ENCODE peak calls at places on chromosomes 2 and 18, in six cellular contexts. W is endothelial cell of umbilical vein, L is A549, A is GM12878, B is NB4, P is HepG2. R is an unnamed sample.

GRCh38 chr18:63237911-63238710 is 81.5 kb downstream of the BCL2 start:
- DNase-seq in W (peak), L (peak), A (no peak), B (no peak), P (peak), R (no peak)

GRCh38 chr18:38545071-38545470 is 979.5 kb upstream of the CELF4 start:
- DNase-seq in W (no peak), L (peak), A (no peak), B (peak), P (peak), R (peak)

GRCh38 chr2:170375192-170375591 is 197.2 kb downstream of the MYO3B start:
- DNase-seq in W (no peak), L (no peak), A (no peak), B (no peak), P (no peak), R (no peak)

GRCh38 chr2:138032334-138032733 is 68.1 kb downstream of the HNMT start:
- DNase-seq in W (no peak), L (no peak), A (no peak), B (no peak), P (peak), R (no peak)

GRCh38 chr18:39596891-39597290 is 2031.3 kb upstream of the CELF4 start:
- DNase-seq in W (peak), L (no peak), A (no peak), B (no peak), P (no peak), R (no peak)

GRCh38 chr2:234495076-234495800 is 1.6 kb downstream of the ARL4C start:
- DNase-seq in W (peak), L (peak), A (no peak), B (no peak), P (no peak), R (no peak)

GRCh38 chr2:150389487-150389886 is 98.0 kb downstream of the RND3 start:
- DNase-seq in W (no peak), L (no peak), A (no peak), B (no peak), P (no peak), R (no peak)

GRCh38 chr18:58845913-58846312 is 18.8 kb upstream of the ZNF532 start:
- DNase-seq in W (no peak), L (no peak), A (no peak), B (no peak), P (no peak), R (no peak)

GRCh38 chr2:59578349-59578748 is 975.1 kb downstream of the BCL11A start:
- DNase-seq in W (no peak), L (no peak), A (no peak), B (peak), P (no peak), R (no peak)

GRCh38 chr18:48818329-48819254 is 132.2 kb downstream of the SMAD7 start:
- DNase-seq in W (no peak), L (no peak), A (no peak), B (no peak), P (no peak), R (no peak)

GRCh38 chr2:176178271-176178806 is 10.1 kb upstream of the HOXD1 start:
- DNase-seq in W (no peak), L (no peak), A (no peak), B (peak), P (no peak), R (no peak)

GRCh38 chr2:74708883-74709282 is 54.8 kb downstream of the SEMA4F start:
- DNase-seq in W (peak), L (no peak), A (no peak), B (peak), P (peak), R (no peak)

GRCh38 chr18:60277855-60278480 is 94.6 kb downstream of the MC4R start:
- DNase-seq in W (no peak), L (no peak), A (no peak), B (no peak), P (no peak), R (no peak)

GRCh38 chr2:98517636-98518035 is 73.0 kb downstream of the INPP4A start:
- DNase-seq in W (no peak), L (no peak), A (no peak), B (no peak), P (no peak), R (no peak)

GRCh38 chr18:56933472-56933871 is 213.4 kb upstream of the BOD1L2 start:
- DNase-seq in W (no peak), L (no peak), A (no peak), B (no peak), P (no peak), R (no peak)

GRCh38 chr18:51342815-51343214 is 145.3 kb upstream of the MEX3C start:
- DNase-seq in W (no peak), L (peak), A (no peak), B (no peak), P (peak), R (peak)

GRCh38 chr18:68735498-68736343 is 20.8 kb upstream of the TMX3 start:
- DNase-seq in W (peak), L (peak), A (no peak), B (peak), P (peak), R (peak)

GRCh38 chr2:67342394-67342793 is 54.7 kb upstream of the ETAA1 start:
- DNase-seq in W (no peak), L (no peak), A (no peak), B (no peak), P (no peak), R (no peak)

GRCh38 chr2:208235860-208236259 is 19.0 kb downstream of the IDH1 start:
- DNase-seq in W (no peak), L (no peak), A (no peak), B (no peak), P (no peak), R (no peak)

GRCh38 chr2:43210467-43211303 is 15.7 kb downstream of the ZFP36L2 start:
- DNase-seq in W (no peak), L (no peak), A (no peak), B (peak), P (peak), R (peak)

GRCh38 chr18:7603259-7604000 is 36.3 kb downstream of the PTPRM start:
- DNase-seq in W (no peak), L (no peak), A (no peak), B (no peak), P (no peak), R (no peak)

GRCh38 chr18:7608174-7608550 is 41.0 kb downstream of the PTPRM start:
- DNase-seq in W (no peak), L (no peak), A (no peak), B (no peak), P (no peak), R (no peak)

GRCh38 chr18:7608798-7609197 is 41.7 kb downstream of the PTPRM start:
- DNase-seq in W (no peak), L (no peak), A (no peak), B (no peak), P (no peak), R (no peak)

GRCh38 chr18:7607535-7608173 is 40.5 kb downstream of the PTPRM start:
- DNase-seq in W (no peak), L (no peak), A (no peak), B (no peak), P (no peak), R (no peak)

DNA sequence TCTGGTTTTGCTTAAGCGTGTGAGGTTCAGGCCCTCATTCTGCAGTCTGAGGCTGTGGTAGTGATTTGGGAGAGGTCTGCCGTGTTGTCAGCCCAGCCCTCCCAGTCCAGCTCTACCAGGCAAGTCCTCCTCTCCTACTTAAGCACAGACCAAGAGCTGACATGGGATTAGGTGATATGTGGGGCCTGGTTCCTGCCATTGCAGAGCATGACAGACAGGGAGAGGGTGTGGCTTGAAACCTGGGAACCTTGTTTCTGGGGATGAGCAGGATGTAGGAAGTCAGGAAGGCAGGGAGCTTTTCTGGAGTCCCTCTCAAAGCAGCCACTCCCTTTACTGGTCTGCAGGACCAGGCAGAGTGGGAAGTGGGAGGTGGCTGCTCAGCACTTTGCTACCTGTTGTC is 38.6 kb downstream of the PTPRM start:
- DNase-seq in W (no peak), L (no peak), A (no peak), B (no peak), P (no peak), R (no peak)
- TF ChIP-seq MYC in W (no peak), L (no peak), A (no peak), B (no peak), P (no peak), R (no peak)

DNA sequence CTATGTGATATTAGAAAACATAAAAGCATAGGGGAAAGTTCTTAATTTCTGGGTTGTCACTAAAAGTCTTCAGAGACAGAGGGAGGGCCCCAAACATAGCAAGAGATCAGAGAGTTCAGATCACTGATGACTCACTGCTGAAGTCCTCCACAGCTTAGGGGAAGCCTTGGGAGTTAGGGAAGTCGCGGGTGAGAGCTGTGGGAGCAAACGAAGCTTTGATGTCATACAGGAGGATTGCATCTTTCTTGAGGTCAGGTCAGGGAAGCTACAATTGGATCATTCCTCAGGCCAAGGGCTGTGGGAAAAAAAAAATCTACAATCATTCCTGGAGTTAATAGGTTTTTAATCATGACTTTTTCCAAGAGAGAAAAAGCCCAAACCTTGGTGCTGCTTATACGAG is 96.2 kb downstream of the COPS8 start:
- DNase-seq in W (no peak), L (peak), A (no peak), B (no peak), P (no peak), R (no peak)
- TF ChIP-seq MYC in W (no peak), L (no peak), A (no peak), B (no peak), P (no peak), R (no peak)

GRCh38 chr2:27428213-27428977 is at the start of gene NRBP1:
- DNase-seq in W (peak), L (peak), A (peak), B (peak), P (peak), R (peak)
- TF ChIP-seq MYC in W (no peak), L (no peak), A (no peak), B (no peak), P (peak), R (peak)

GRCh38 chr2:141957321-141957720 is 173.5 kb downstream of the LRP1B start:
- DNase-seq in W (no peak), L (no peak), A (no peak), B (no peak), P (no peak), R (no peak)
- TF ChIP-seq MYC in W (no peak), L (no peak), A (no peak), B (no peak), P (no peak), R (no peak)

GRCh38 chr2:65349863-65350262 is 82.5 kb downstream of the SPRED2 start:
- DNase-seq in W (peak), L (no peak), A (no peak), B (no peak), P (peak), R (peak)
- TF ChIP-seq MYC in W (no peak), L (no peak), A (no peak), B (no peak), P (no peak), R (no peak)